ENCODE peak calls at places on chromosome 1, in ten cellular contexts. Y is body of pancreas, K is type B pancreatic cell, I is GM19239, J is amniotic epithelial cell, E is dorsolateral prefrontal cortex, B is nephron progenitor cell, F is Kasumi-1, G is LNCaP clone FGC, X is thoracic aorta. U is an unnamed sample.
A peak's percentile ranks its signal among the peaks of the same experiment; 100 is the strongest.

GRCh38 chr1:1969953-1970716 is 33.5 kb downstream of the CFAP74 start:
- DNase-seq in Y (no peak), K (no peak), I (no peak), J (no peak), E (no peak), B (no peak), F (no peak), G (no peak), X (no peak), U (no peak)

GRCh38 chr1:156389311-156389710 is 20.3 kb downstream of the RHBG start:
- DNase-seq in Y (no peak), K (no peak), I (no peak), J (no peak), E (peak; percentile 49), B (no peak), F (no peak), G (no peak), X (no peak), U (no peak)

GRCh38 chr1:219209578-219209977 is 35.9 kb downstream of the LYPLAL1 start:
- DNase-seq in Y (no peak), K (no peak), I (no peak), J (no peak), E (no peak), B (no peak), F (no peak), G (no peak), X (no peak), U (no peak)

GRCh38 chr1:8082945-8083344 is 56.8 kb upstream of the ERRFI1 start:
- DNase-seq in Y (peak; percentile 15), K (no peak), I (no peak), J (peak; percentile 97), E (no peak), B (no peak), F (no peak), G (no peak), X (no peak), U (no peak)

GRCh38 chr1:61054636-61055035 is 27.7 kb upstream of the NFIA start:
- DNase-seq in Y (peak; percentile 13), K (no peak), I (no peak), J (no peak), E (no peak), B (no peak), F (no peak), G (no peak), X (no peak), U (no peak)

GRCh38 chr1:210726621-210727020 is 397.9 kb downstream of the HHAT start:
- DNase-seq in Y (peak; percentile 46), K (no peak), I (no peak), J (peak; percentile 39), E (no peak), B (peak; percentile 81), F (no peak), G (no peak), X (no peak), U (no peak)

GRCh38 chr1:213269829-213270228 is 218.8 kb downstream of the RPS6KC1 start:
- DNase-seq in Y (no peak), K (no peak), I (no peak), J (peak; percentile 11), E (no peak), B (no peak), F (no peak), G (no peak), X (no peak), U (no peak)

GRCh38 chr1:245704765-245705164 is 550.0 kb downstream of the KIF26B start:
- DNase-seq in Y (no peak), K (no peak), I (no peak), J (no peak), E (no peak), B (no peak), F (no peak), G (no peak), X (no peak), U (no peak)

GRCh38 chr1:47663286-47663685 is 225.4 kb downstream of the FOXD2 start:
- DNase-seq in Y (no peak), K (no peak), I (no peak), J (no peak), E (no peak), B (no peak), F (no peak), G (no peak), X (no peak), U (no peak)

GRCh38 chr1:213989740-213990472 is 2.1 kb downstream of the PROX1 start:
- DNase-seq in Y (peak; percentile 82), K (no peak), I (no peak), J (no peak), E (peak; percentile 48), B (no peak), F (no peak), G (no peak), X (no peak), U (no peak)

U was measured in HL-60.